ENCODE peak calls at places on chromosomes 11 and 22, in eight cellular contexts. D is cardiac fibroblast, M is fibroblast of lung, N is endothelial cell, Q is GM10248, P is CD14-positive monocyte, B is cardiac muscle cell, O is GM06990. C is an unnamed sample.

GRCh38 chr11:32259641-32260081 is 168.8 kb downstream of the RCN1 start:
- DNase-seq in D (peak), M (peak), N (no peak), Q (peak), P (no peak), B (peak), O (peak), C (peak)

GRCh38 chr11:117528061-117528780 is 200.6 kb downstream of the CEP164 start:
- DNase-seq in D (no peak), M (peak), N (no peak), Q (no peak), P (no peak), B (no peak), O (no peak), C (no peak)

GRCh38 chr11:58958500-58958899 is 19.2 kb downstream of the GLYATL1 start:
- DNase-seq in D (no peak), M (no peak), N (peak), Q (peak), P (peak), B (peak), O (no peak), C (peak)

GRCh38 chr11:67357831-67358555 is 4.6 kb upstream of the POLD4 start:
- DNase-seq in D (peak), M (peak), N (no peak), Q (peak), P (no peak), B (peak), O (no peak), C (no peak)

GRCh38 chr11:70619591-70619990 is 221.3 kb downstream of the CTTN start:
- DNase-seq in D (no peak), M (no peak), N (no peak), Q (no peak), P (no peak), B (no peak), O (no peak), C (no peak)

GRCh38 chr22:40202225-40202944 is 24.7 kb downstream of the TNRC6B start:
- DNase-seq in D (no peak), M (no peak), N (no peak), Q (no peak), P (no peak), B (no peak), O (no peak), C (no peak)

GRCh38 chr11:118211006-118211405 is 13.8 kb downstream of the JAML start:
- DNase-seq in D (peak), M (peak), N (no peak), Q (no peak), P (no peak), B (peak), O (no peak), C (no peak)

GRCh38 chr11:16605971-16606783 is 132.3 kb upstream of the C11orf58 start:
- DNase-seq in D (peak), M (peak), N (peak), Q (peak), P (peak), B (peak), O (peak), C (peak)

GRCh38 chr11:16114451-16114850 is 241.9 kb downstream of the SOX6 start:
- DNase-seq in D (no peak), M (no peak), N (no peak), Q (no peak), P (no peak), B (no peak), O (no peak), C (no peak)

GRCh38 chr22:39184586-39185577 is 32.4 kb upstream of the CBX7 start:
- DNase-seq in D (peak), M (peak), N (no peak), Q (no peak), P (no peak), B (peak), O (no peak), C (no peak)

GRCh38 chr22:39188809-39189208 is 36.3 kb upstream of the CBX7 start:
- DNase-seq in D (peak), M (no peak), N (no peak), Q (no peak), P (no peak), B (peak), O (no peak), C (no peak)

GRCh38 chr22:39183991-39184585 is 31.6 kb upstream of the CBX7 start:
- DNase-seq in D (peak), M (peak), N (no peak), Q (no peak), P (no peak), B (peak), O (no peak), C (no peak)

GRCh38 chr22:39182478-39183030 is 30.1 kb upstream of the CBX7 start:
- DNase-seq in D (no peak), M (peak), N (no peak), Q (no peak), P (no peak), B (peak), O (no peak), C (no peak)

DNA sequence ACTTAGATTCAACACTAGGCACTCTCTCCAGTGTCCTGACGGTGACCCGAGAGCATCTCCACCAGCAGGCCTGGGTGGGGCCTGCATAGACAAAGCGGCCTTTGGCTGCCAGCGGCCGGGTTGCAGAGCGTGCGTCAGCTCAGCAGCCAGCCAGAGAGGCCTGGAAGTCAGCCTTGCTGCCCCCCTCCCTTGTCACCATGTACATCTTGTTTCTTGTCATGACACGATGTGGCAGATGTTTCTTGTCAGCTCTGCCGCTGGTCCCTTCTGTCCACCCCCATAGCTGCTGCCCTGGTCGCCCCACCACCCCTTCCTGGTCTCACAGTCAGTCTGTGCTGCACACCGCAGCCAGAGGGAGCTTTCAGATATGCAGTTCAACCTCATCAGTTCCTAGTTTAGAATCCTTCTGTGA is 33.1 kb upstream of the CBX7 start:
- DNase-seq in D (peak), M (peak), N (no peak), Q (no peak), P (no peak), B (peak), O (no peak), C (no peak)
- TF ChIP-seq CTCF in D (peak), M (peak), N (no peak), Q (no peak), P (no peak), B (peak), O (no peak), C (no peak)

DNA sequence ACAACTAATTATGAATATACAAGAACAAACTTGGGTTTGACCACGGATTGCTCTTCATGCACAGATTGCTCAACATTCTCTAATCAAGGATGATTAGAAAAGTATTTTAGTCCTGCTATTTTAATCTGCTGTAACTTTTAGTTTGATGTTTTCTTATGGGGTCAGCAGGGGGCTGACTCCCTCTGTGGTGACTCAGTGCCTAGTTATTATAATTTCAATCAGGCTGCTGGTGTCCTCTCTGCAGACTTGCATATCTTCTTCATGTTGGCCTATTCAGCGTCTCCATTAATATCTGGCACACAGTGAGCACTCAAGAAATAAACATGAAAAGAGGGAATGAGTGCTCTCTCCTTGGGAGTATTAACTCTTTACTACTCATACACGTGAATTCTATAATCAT is 223.8 kb upstream of the DDI1 start:
- DNase-seq in D (no peak), M (no peak), N (no peak), Q (no peak), P (no peak), B (peak), O (no peak), C (no peak)
- TF ChIP-seq CTCF in D (no peak), M (no peak), N (no peak), Q (no peak), P (no peak), B (no peak), O (no peak), C (no peak)

GRCh38 chr22:34414467-34415440 is 494.5 kb upstream of the LARGE1 start:
- DNase-seq in D (peak), M (peak), N (peak), Q (peak), P (no peak), B (peak), O (peak), C (peak)
- TF ChIP-seq CTCF in D (peak), M (no peak), N (no peak), Q (peak), P (no peak), B (no peak), O (peak), C (peak)

GRCh38 chr22:48217596-48217995 is 1455.1 kb downstream of the TBC1D22A start:
- DNase-seq in D (no peak), M (no peak), N (no peak), Q (no peak), P (no peak), B (no peak), O (no peak), C (no peak)

GRCh38 chr22:48210812-48211211 is 1448.4 kb downstream of the TBC1D22A start:
- DNase-seq in D (no peak), M (no peak), N (no peak), Q (no peak), P (no peak), B (no peak), O (no peak), C (no peak)

GRCh38 chr22:48209473-48210271 is 1447.2 kb downstream of the TBC1D22A start:
- DNase-seq in D (no peak), M (no peak), N (no peak), Q (no peak), P (no peak), B (no peak), O (no peak), C (no peak)

GRCh38 chr22:48208894-48209293 is 1446.4 kb downstream of the TBC1D22A start:
- DNase-seq in D (no peak), M (no peak), N (no peak), Q (no peak), P (no peak), B (no peak), O (no peak), C (no peak)

DNA sequence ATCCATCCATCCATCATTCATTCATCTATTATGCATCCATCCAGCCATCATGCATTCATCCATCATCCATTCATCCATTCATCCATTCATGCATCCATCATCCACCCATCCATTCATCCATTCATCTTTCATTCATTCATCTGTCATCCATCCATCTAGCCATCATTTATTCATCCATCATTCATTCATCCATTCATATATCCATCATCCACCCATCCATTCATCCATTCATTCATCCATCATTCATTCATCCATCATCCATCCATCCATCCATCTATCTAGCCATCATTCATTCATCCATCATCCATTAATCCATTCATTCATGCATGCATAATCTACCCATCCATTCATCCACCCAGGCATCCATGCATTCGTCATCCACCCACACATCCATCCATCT is 1450.3 kb downstream of the TBC1D22A start:
- DNase-seq in D (no peak), M (no peak), N (no peak), Q (no peak), P (no peak), B (no peak), O (no peak), C (no peak)
- TF ChIP-seq CTCF in D (no peak), M (no peak), N (no peak), Q (no peak), P (no peak), B (no peak), O (no peak), C (no peak)

GRCh38 chr11:10414181-10414580 is 40.9 kb upstream of the AMPD3 start:
- DNase-seq in D (no peak), M (peak), N (no peak), Q (no peak), P (no peak), B (peak), O (no peak), C (no peak)

GRCh38 chr11:10410844-10411200 is 44.2 kb upstream of the AMPD3 start:
- DNase-seq in D (no peak), M (no peak), N (no peak), Q (no peak), P (no peak), B (peak), O (no peak), C (no peak)

GRCh38 chr11:10414659-10415058 is 40.4 kb upstream of the AMPD3 start:
- DNase-seq in D (peak), M (peak), N (peak), Q (no peak), P (peak), B (peak), O (peak), C (peak)

GRCh38 chr11:10412266-10412665 is 42.8 kb upstream of the AMPD3 start:
- DNase-seq in D (no peak), M (no peak), N (no peak), Q (no peak), P (no peak), B (no peak), O (no peak), C (no peak)

DNA sequence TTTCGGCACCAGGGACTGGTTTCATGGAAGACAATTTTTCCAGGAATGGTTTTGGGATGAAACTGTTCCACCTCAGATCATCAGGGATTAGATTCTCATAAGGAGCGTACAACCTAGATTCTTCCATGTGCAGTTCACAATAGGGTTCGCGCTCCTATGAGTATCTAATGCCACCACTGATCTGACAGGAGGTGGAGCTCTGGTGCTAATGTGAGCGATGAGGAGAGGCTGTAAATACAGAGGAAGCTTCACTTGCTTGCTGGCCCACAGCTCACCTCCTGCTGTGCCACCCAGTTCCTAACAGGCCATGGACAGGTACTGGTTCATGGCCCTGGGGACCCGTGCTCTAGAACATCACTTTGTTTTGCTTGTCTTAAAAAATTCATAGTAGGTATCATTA is 41.8 kb upstream of the AMPD3 start:
- DNase-seq in D (no peak), M (no peak), N (no peak), Q (no peak), P (no peak), B (peak), O (peak), C (peak)
- TF ChIP-seq CTCF in D (peak), M (no peak), N (no peak), Q (peak), P (no peak), B (peak), O (peak), C (peak)

GRCh38 chr11:86978756-86979608 is 23.8 kb upstream of the FZD4 start:
- DNase-seq in D (peak), M (no peak), N (no peak), Q (peak), P (no peak), B (peak), O (no peak), C (peak)
- TF ChIP-seq CTCF in D (peak), M (peak), N (peak), Q (peak), P (peak), B (peak), O (peak), C (peak)

GRCh38 chr11:93622043-93622442 is 39.4 kb upstream of the CEP295 start:
- DNase-seq in D (no peak), M (no peak), N (no peak), Q (no peak), P (peak), B (no peak), O (no peak), C (no peak)
- TF ChIP-seq CTCF in D (no peak), M (no peak), N (no peak), Q (peak), P (no peak), B (no peak), O (peak), C (no peak)

GRCh38 chr22:30866811-30867271 is 101.7 kb downstream of the MORC2 start:
- DNase-seq in D (no peak), M (no peak), N (no peak), Q (no peak), P (no peak), B (no peak), O (no peak), C (peak)
- TF ChIP-seq CTCF in D (peak), M (no peak), N (no peak), Q (no peak), P (no peak), B (no peak), O (peak), C (no peak)